ENCODE peak calls at places on chromosomes 13 and 19, in four cellular contexts. One of them, this sample, is unnamed.

GRCh38 chr19:784541-784940 is 12.7 kb upstream of the PTBP1 start:
- DNase-seq in right lobe of liver: no peak
- DNase-seq in WTC11: no peak
- DNase-seq in tibial artery: no peak
- DNase-seq in this sample: no peak

GRCh38 chr13:46665630-46666482 is 112.9 kb downstream of the LRCH1 start:
- DNase-seq in tibial artery: no peak
- DNase-seq in right lobe of liver: no peak
- DNase-seq in WTC11: no peak
- DNase-seq in this sample: no peak

GRCh38 chr19:10091892-10092641 is 6.0 kb downstream of the SHFL start:
- DNase-seq in WTC11: no peak
- DNase-seq in tibial artery: no peak
- DNase-seq in right lobe of liver: no peak
- DNase-seq in this sample: no peak

GRCh38 chr13:105773241-105773640 is 762.2 kb downstream of the EFNB2 start:
- DNase-seq in tibial artery: no peak
- DNase-seq in right lobe of liver: no peak
- DNase-seq in WTC11: no peak
- DNase-seq in this sample: peak; percentile 10

GRCh38 chr13:51192348-51192747 is 29.9 kb upstream of the FAM124A start:
- DNase-seq in tibial artery: no peak
- DNase-seq in WTC11: no peak
- DNase-seq in right lobe of liver: no peak
- DNase-seq in this sample: no peak

GRCh38 chr13:76991432-76991795 is 467 bp upstream of the CLN5 start:
- DNase-seq in WTC11: no peak
- DNase-seq in tibial artery: no peak
- DNase-seq in right lobe of liver: no peak
- DNase-seq in this sample: no peak

GRCh38 chr13:53788286-53788685 is 759.7 kb downstream of the OLFM4 start:
- DNase-seq in WTC11: no peak
- DNase-seq in right lobe of liver: no peak
- DNase-seq in tibial artery: no peak
- DNase-seq in this sample: no peak

GRCh38 chr19:46606681-46607440 is 5.7 kb downstream of the CALM3 start:
- DNase-seq in right lobe of liver: peak; percentile 55
- DNase-seq in WTC11: peak; percentile 3
- DNase-seq in tibial artery: no peak
- DNase-seq in this sample: no peak

GRCh38 chr13:48078251-48078656 is 16.6 kb downstream of the MED4 start:
- DNase-seq in right lobe of liver: no peak
- DNase-seq in WTC11: no peak
- DNase-seq in tibial artery: no peak
- DNase-seq in this sample: no peak

GRCh38 chr19:36420961-36421748 is 2.7 kb upstream of the ZFP82 start:
- DNase-seq in right lobe of liver: no peak
- DNase-seq in WTC11: peak; percentile 67
- DNase-seq in tibial artery: peak; percentile 64
- DNase-seq in this sample: no peak

GRCh38 chr19:41755328-41755913 is at the start of gene CEACAM6:
- DNase-seq in tibial artery: no peak
- DNase-seq in right lobe of liver: no peak
- DNase-seq in WTC11: no peak
- DNase-seq in this sample: no peak

GRCh38 chr19:19588546-19588945 is 29.9 kb downstream of the PBX4 start:
- DNase-seq in tibial artery: no peak
- DNase-seq in WTC11: no peak
- DNase-seq in right lobe of liver: no peak
- DNase-seq in this sample: no peak

GRCh38 chr19:13154241-13154778 is 4.1 kb downstream of the IER2 start:
- DNase-seq in tibial artery: peak; percentile 98
- DNase-seq in right lobe of liver: peak; percentile 98
- DNase-seq in WTC11: no peak
- DNase-seq in this sample: peak; percentile 28

GRCh38 chr19:33905937-33906577 is 109.4 kb downstream of the KCTD15 start:
- DNase-seq in tibial artery: peak; percentile 69
- DNase-seq in WTC11: peak; percentile 84
- DNase-seq in right lobe of liver: peak; percentile 89
- DNase-seq in this sample: peak; percentile 18

GRCh38 chr19:3653865-3654513 is 27.4 kb upstream of the CACTIN start:
- DNase-seq in right lobe of liver: no peak
- DNase-seq in tibial artery: no peak
- DNase-seq in WTC11: peak; percentile 60
- DNase-seq in this sample: no peak
- TF ChIP-seq CTCF in right lobe of liver: peak; percentile 17
- TF ChIP-seq CTCF in tibial artery: no peak
- TF ChIP-seq CTCF in WTC11: no peak
- TF ChIP-seq CTCF in this sample: peak; percentile 13

GRCh38 chr19:18408053-18408476 is 10.6 kb upstream of the LRRC25 start:
- DNase-seq in tibial artery: no peak
- DNase-seq in right lobe of liver: no peak
- DNase-seq in WTC11: peak; percentile 74
- DNase-seq in this sample: no peak
- TF ChIP-seq CTCF in tibial artery: no peak
- TF ChIP-seq CTCF in right lobe of liver: peak; percentile 56
- TF ChIP-seq CTCF in WTC11: peak; percentile 29
- TF ChIP-seq CTCF in this sample: peak; percentile 51

DNA sequence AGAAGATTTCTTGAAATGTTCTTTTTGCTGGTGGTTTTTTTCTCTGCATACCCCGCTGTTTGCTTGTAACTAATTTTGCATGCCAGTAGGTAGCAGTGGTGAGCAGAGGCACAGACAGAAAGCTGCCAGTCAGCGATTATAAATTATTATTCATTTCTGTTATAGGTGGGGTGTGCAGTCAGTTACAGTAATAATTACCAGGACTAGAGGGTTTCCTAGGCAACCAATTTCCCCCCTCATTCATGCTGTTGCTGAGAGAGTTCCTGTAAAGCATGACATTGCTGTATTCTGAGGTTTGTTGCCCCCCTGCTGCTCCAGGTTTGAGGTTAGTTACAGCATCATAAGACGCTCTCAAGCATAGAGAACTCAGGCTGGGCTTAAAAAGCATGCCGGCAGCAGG is 104.5 kb downstream of the URI1 start:
- DNase-seq in tibial artery: no peak
- DNase-seq in right lobe of liver: no peak
- DNase-seq in WTC11: no peak
- DNase-seq in this sample: no peak
- TF ChIP-seq CTCF in tibial artery: no peak
- TF ChIP-seq CTCF in right lobe of liver: peak; percentile 17
- TF ChIP-seq CTCF in WTC11: no peak
- TF ChIP-seq CTCF in this sample: peak; percentile 61

GRCh38 chr13:107023335-107023734 is 455.4 kb upstream of the ARGLU1 start:
- DNase-seq in WTC11: no peak
- DNase-seq in tibial artery: no peak
- DNase-seq in right lobe of liver: no peak
- DNase-seq in this sample: no peak
- TF ChIP-seq CTCF in WTC11: no peak
- TF ChIP-seq CTCF in tibial artery: no peak
- TF ChIP-seq CTCF in right lobe of liver: no peak
- TF ChIP-seq CTCF in this sample: no peak

GRCh38 chr13:75693227-75693626 is 57.1 kb downstream of the LMO7 start:
- DNase-seq in WTC11: no peak
- DNase-seq in right lobe of liver: no peak
- DNase-seq in tibial artery: no peak
- DNase-seq in this sample: no peak

GRCh38 chr13:75689686-75690085 is 53.6 kb downstream of the LMO7 start:
- DNase-seq in WTC11: no peak
- DNase-seq in right lobe of liver: no peak
- DNase-seq in tibial artery: no peak
- DNase-seq in this sample: no peak

GRCh38 chr13:75691183-75691582 is 55.1 kb downstream of the LMO7 start:
- DNase-seq in right lobe of liver: no peak
- DNase-seq in tibial artery: no peak
- DNase-seq in WTC11: no peak
- DNase-seq in this sample: no peak

GRCh38 chr13:75685239-75685697 is 49.1 kb downstream of the LMO7 start:
- DNase-seq in WTC11: no peak
- DNase-seq in tibial artery: no peak
- DNase-seq in right lobe of liver: no peak
- DNase-seq in this sample: no peak

GRCh38 chr13:75687145-75687763 is 51.1 kb downstream of the LMO7 start:
- DNase-seq in tibial artery: no peak
- DNase-seq in WTC11: no peak
- DNase-seq in right lobe of liver: no peak
- DNase-seq in this sample: no peak
- TF ChIP-seq CTCF in tibial artery: peak; percentile 48
- TF ChIP-seq CTCF in WTC11: peak; percentile 17
- TF ChIP-seq CTCF in right lobe of liver: peak; percentile 50
- TF ChIP-seq CTCF in this sample: peak; percentile 75

GRCh38 chr13:62300021-62300420 is 884.4 kb upstream of the PCDH20 start:
- DNase-seq in right lobe of liver: no peak
- DNase-seq in WTC11: no peak
- DNase-seq in tibial artery: no peak
- DNase-seq in this sample: no peak

GRCh38 chr13:62294210-62294609 is 878.6 kb upstream of the PCDH20 start:
- DNase-seq in tibial artery: no peak
- DNase-seq in WTC11: no peak
- DNase-seq in right lobe of liver: no peak
- DNase-seq in this sample: no peak

GRCh38 chr13:62293081-62293480 is 877.4 kb upstream of the PCDH20 start:
- DNase-seq in right lobe of liver: no peak
- DNase-seq in tibial artery: no peak
- DNase-seq in WTC11: no peak
- DNase-seq in this sample: no peak

GRCh38 chr13:62302341-62302740 is 886.7 kb upstream of the PCDH20 start:
- DNase-seq in right lobe of liver: no peak
- DNase-seq in WTC11: no peak
- DNase-seq in tibial artery: no peak
- DNase-seq in this sample: no peak

GRCh38 chr13:62296812-62297211 is 881.2 kb upstream of the PCDH20 start:
- DNase-seq in right lobe of liver: no peak
- DNase-seq in tibial artery: no peak
- DNase-seq in WTC11: no peak
- DNase-seq in this sample: no peak
- TF ChIP-seq CTCF in right lobe of liver: no peak
- TF ChIP-seq CTCF in tibial artery: no peak
- TF ChIP-seq CTCF in WTC11: no peak
- TF ChIP-seq CTCF in this sample: no peak

GRCh38 chr13:91652389-91652788 is 254.0 kb downstream of the GPC5 start:
- DNase-seq in tibial artery: no peak
- DNase-seq in right lobe of liver: no peak
- DNase-seq in WTC11: no peak
- DNase-seq in this sample: no peak

GRCh38 chr13:91643394-91643793 is 245.0 kb downstream of the GPC5 start:
- DNase-seq in right lobe of liver: no peak
- DNase-seq in WTC11: no peak
- DNase-seq in tibial artery: no peak
- DNase-seq in this sample: no peak

DNA sequence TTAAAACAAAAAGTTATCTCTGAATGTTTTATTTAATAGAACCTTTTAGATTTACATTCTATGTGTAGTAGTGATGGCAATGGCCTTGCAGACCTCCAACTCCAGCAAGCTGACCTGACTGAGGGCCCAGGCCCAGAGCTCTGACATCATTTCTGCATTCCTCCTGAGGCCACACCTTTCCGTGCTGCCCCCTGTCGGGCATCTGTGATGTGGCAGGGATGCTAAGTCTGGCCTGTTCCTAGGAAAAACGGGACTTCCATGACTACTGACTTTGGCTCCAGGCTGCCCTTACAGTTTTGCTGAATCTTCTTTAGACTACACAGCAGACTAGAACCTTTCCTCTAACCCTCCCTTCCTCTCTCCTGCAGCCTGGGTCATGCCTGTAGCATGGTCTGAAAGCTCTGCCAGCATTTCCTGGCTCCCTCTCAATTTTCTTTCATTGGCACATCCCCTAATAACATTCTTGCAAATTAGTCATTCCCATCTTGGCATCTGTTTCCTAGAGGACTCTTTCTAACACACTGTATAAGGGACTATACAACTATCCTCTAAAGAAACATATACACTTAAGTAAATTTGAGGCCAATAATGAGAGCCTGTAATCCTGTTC is 249.0 kb downstream of the GPC5 start:
- DNase-seq in WTC11: peak; percentile 84
- DNase-seq in right lobe of liver: no peak
- DNase-seq in tibial artery: no peak
- DNase-seq in this sample: peak; percentile 14
- TF ChIP-seq CTCF in WTC11: peak; percentile 87
- TF ChIP-seq CTCF in right lobe of liver: peak; percentile 28
- TF ChIP-seq CTCF in tibial artery: no peak
- TF ChIP-seq CTCF in this sample: peak; percentile 58

GRCh38 chr13:98405107-98405571 is 171.8 kb downstream of the STK24 start:
- DNase-seq in tibial artery: no peak
- DNase-seq in WTC11: peak; percentile 42
- DNase-seq in right lobe of liver: no peak
- DNase-seq in this sample: peak; percentile 19
- TF ChIP-seq CTCF in tibial artery: no peak
- TF ChIP-seq CTCF in WTC11: no peak
- TF ChIP-seq CTCF in right lobe of liver: no peak
- TF ChIP-seq CTCF in this sample: no peak

GRCh38 chr13:49495783-49496762 is at the start of gene PHF11:
- DNase-seq in WTC11: peak; percentile 70
- DNase-seq in tibial artery: peak; percentile 89
- DNase-seq in right lobe of liver: peak; percentile 91
- DNase-seq in this sample: peak; percentile 50
- TF ChIP-seq CTCF in WTC11: no peak
- TF ChIP-seq CTCF in tibial artery: no peak
- TF ChIP-seq CTCF in right lobe of liver: peak; percentile 19
- TF ChIP-seq CTCF in this sample: peak; percentile 43

GRCh38 chr19:29206453-29206852 is 6.5 kb downstream of the UQCRFS1 start:
- DNase-seq in tibial artery: no peak
- DNase-seq in right lobe of liver: no peak
- DNase-seq in WTC11: no peak
- DNase-seq in this sample: no peak

GRCh38 chr19:29202281-29202680 is 10.7 kb downstream of the UQCRFS1 start:
- DNase-seq in right lobe of liver: no peak
- DNase-seq in tibial artery: no peak
- DNase-seq in WTC11: no peak
- DNase-seq in this sample: no peak

DNA sequence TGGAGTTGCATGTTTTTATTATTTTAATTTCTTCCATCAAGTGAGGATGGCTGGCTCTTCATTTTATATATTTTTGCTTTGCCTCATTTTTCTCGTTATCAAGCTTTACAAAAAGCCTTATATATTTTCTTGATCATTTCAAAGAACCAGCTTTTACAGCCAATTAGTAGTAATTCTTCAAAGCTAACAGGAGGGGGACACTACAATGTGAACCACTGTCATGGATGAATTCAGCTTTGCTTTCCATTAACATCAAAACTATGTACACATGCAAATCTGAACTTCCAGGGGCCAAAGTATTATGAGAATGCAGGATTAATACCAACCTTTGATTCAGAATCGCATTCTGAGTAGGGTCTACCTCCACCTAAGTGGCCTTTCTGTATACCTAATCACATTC is 11.1 kb downstream of the UQCRFS1 start:
- DNase-seq in right lobe of liver: no peak
- DNase-seq in tibial artery: no peak
- DNase-seq in WTC11: no peak
- DNase-seq in this sample: no peak
- TF ChIP-seq CTCF in right lobe of liver: no peak
- TF ChIP-seq CTCF in tibial artery: no peak
- TF ChIP-seq CTCF in WTC11: no peak
- TF ChIP-seq CTCF in this sample: peak; percentile 25